ENCODE peak calls at places on chromosomes 3 and 15, in six cellular contexts. R, O, U, A, D and I are unnamed samples.
A peak's percentile ranks its signal among the peaks of the same experiment; 100 is the strongest.

GRCh38 chr15:90064931-90065681 is 37.2 kb downstream of the IDH2 start:
- DNase-seq in R (no peak), O (no peak), U (no peak), A (no peak), D (no peak), I (no peak)

GRCh38 chr15:31485431-31485830 is 158.8 kb downstream of the KLF13 start:
- DNase-seq in R (no peak), O (no peak), U (peak; percentile 18), A (no peak), D (no peak), I (no peak)

GRCh38 chr15:56052389-56053045 is 59.1 kb upstream of the NEDD4 start:
- DNase-seq in R (peak; percentile 53), O (peak; percentile 42), U (no peak), A (peak; percentile 67), D (peak; percentile 68), I (peak; percentile 48)

GRCh38 chr15:73686781-73687256 is 2.6 kb downstream of the CD276 start:
- DNase-seq in R (peak; percentile 95), O (peak; percentile 95), U (no peak), A (peak; percentile 49), D (peak; percentile 97), I (peak; percentile 73)

GRCh38 chr15:95760508-95760907 is 570.0 kb upstream of the NR2F2 start:
- DNase-seq in R (no peak), O (no peak), U (peak; percentile 69), A (peak; percentile 4), D (no peak), I (no peak)

GRCh38 chr3:170477395-170477794 is 58.7 kb downstream of the CLDN11 start:
- DNase-seq in R (peak; percentile 47), O (no peak), U (no peak), A (peak; percentile 39), D (peak; percentile 70), I (peak; percentile 40)

GRCh38 chr3:197820550-197821335 is 29.7 kb downstream of the LRCH3 start:
- DNase-seq in R (no peak), O (no peak), U (no peak), A (no peak), D (no peak), I (no peak)

GRCh38 chr3:186406669-186407635 is 44.9 kb upstream of the DGKG start:
- DNase-seq in R (no peak), O (no peak), U (no peak), A (no peak), D (no peak), I (no peak)

GRCh38 chr15:35674873-35675781 is 129.2 kb upstream of the DPH6 start:
- DNase-seq in R (peak; percentile 51), O (peak; percentile 39), U (no peak), A (no peak), D (peak; percentile 77), I (no peak)

GRCh38 chr3:59783468-59783988 is 733.7 kb upstream of the CFAP20DC start:
- DNase-seq in R (no peak), O (no peak), U (no peak), A (no peak), D (no peak), I (no peak)

GRCh38 chr15:65382146-65382491 is 4.3 kb upstream of the IGDCC3 start:
- DNase-seq in R (no peak), O (no peak), U (no peak), A (no peak), D (no peak), I (no peak)

GRCh38 chr3:191809326-191809949 is 348.5 kb downstream of the PYDC2 start:
- DNase-seq in R (no peak), O (no peak), U (no peak), A (no peak), D (no peak), I (no peak)

GRCh38 chr3:89164774-89165173 is 57.4 kb downstream of the EPHA3 start:
- DNase-seq in R (no peak), O (no peak), U (no peak), A (no peak), D (no peak), I (no peak)

GRCh38 chr3:5160926-5161858 is 26.3 kb upstream of the EDEM1 start:
- DNase-seq in R (peak; percentile 24), O (peak; percentile 22), U (no peak), A (peak; percentile 62), D (no peak), I (peak; percentile 56)

GRCh38 chr3:136883967-136884720 is 22.1 kb downstream of the NCK1 start:
- DNase-seq in R (no peak), O (no peak), U (no peak), A (no peak), D (no peak), I (no peak)

GRCh38 chr3:27141668-27142067 is 227.5 kb downstream of the NEK10 start:
- DNase-seq in R (no peak), O (no peak), U (no peak), A (peak; percentile 44), D (no peak), I (no peak)

GRCh38 chr3:124234852-124235252 is 242.9 kb upstream of the ROPN1 start:
- DNase-seq in R (no peak), O (no peak), U (no peak), A (no peak), D (no peak), I (no peak)

GRCh38 chr3:173993299-173993698 is 595.8 kb downstream of the NLGN1 start:
- DNase-seq in R (peak; percentile 78), O (peak; percentile 72), U (no peak), A (peak; percentile 45), D (peak; percentile 58), I (peak; percentile 11)

GRCh38 chr15:66097151-66098018 is 156.2 kb downstream of the MEGF11 start:
- DNase-seq in R (no peak), O (no peak), U (no peak), A (no peak), D (peak; percentile 0), I (no peak)

GRCh38 chr3:4741404-4742307 is 237.6 kb upstream of the BHLHE40 start:
- DNase-seq in R (peak; percentile 99), O (peak; percentile 100), U (no peak), A (peak; percentile 98), D (peak; percentile 99), I (peak; percentile 98)

GRCh38 chr3:117998071-117998470 is 1036.6 kb downstream of the IGSF11 start:
- DNase-seq in R (peak; percentile 53), O (peak; percentile 37), U (no peak), A (no peak), D (peak; percentile 74), I (peak; percentile 10)

GRCh38 chr15:94027571-94027970 is 203.8 kb upstream of the MCTP2 start:
- DNase-seq in R (peak; percentile 53), O (peak; percentile 33), U (no peak), A (no peak), D (no peak), I (no peak)

GRCh38 chr3:131840151-131840797 is 194.5 kb downstream of the CPNE4 start:
- DNase-seq in R (peak; percentile 3), O (peak; percentile 2), U (no peak), A (peak; percentile 53), D (no peak), I (peak; percentile 10)

GRCh38 chr3:143977326-143978262 is 6.0 kb downstream of the DIPK2A start:
- DNase-seq in R (no peak), O (no peak), U (no peak), A (peak; percentile 21), D (peak; percentile 41), I (peak; percentile 19)

GRCh38 chr3:143979813-143980212 is 8.2 kb downstream of the DIPK2A start:
- DNase-seq in R (peak; percentile 47), O (peak; percentile 37), U (no peak), A (no peak), D (peak; percentile 36), I (no peak)

GRCh38 chr3:143975549-143976152 is 4.0 kb downstream of the DIPK2A start:
- DNase-seq in R (peak; percentile 66), O (peak; percentile 52), U (no peak), A (peak; percentile 65), D (peak; percentile 81), I (peak; percentile 32)

GRCh38 chr3:143978263-143978631 is 6.6 kb downstream of the DIPK2A start:
- DNase-seq in R (no peak), O (no peak), U (no peak), A (no peak), D (no peak), I (no peak)

GRCh38 chr3:143979041-143979440 is 7.4 kb downstream of the DIPK2A start:
- DNase-seq in R (no peak), O (no peak), U (no peak), A (no peak), D (no peak), I (no peak)
- H4K20me1 ChIP-seq in R (no peaks in the 10 kb centered on the region), O (peaks cover 6% of the 10 kb centered on the region), U (no peaks in the 10 kb centered on the region), A (peaks cover 25% of the 10 kb centered on the region), D (no peaks in the 10 kb centered on the region), I (no peaks in the 10 kb centered on the region)

GRCh38 chr3:39180183-39180545 is 12.2 kb downstream of the XIRP1 start:
- DNase-seq in R (no peak), O (no peak), U (no peak), A (no peak), D (no peak), I (no peak)
- H3K9ac ChIP-seq in R (peak overlapping the region; percentile 36), O (peak overlapping the region; percentile 56), U (no peak overlapping the region), A (no peak overlapping the region), D (peak overlapping the region; percentile 58), I (peak overlapping the region; percentile 55)

DNA sequence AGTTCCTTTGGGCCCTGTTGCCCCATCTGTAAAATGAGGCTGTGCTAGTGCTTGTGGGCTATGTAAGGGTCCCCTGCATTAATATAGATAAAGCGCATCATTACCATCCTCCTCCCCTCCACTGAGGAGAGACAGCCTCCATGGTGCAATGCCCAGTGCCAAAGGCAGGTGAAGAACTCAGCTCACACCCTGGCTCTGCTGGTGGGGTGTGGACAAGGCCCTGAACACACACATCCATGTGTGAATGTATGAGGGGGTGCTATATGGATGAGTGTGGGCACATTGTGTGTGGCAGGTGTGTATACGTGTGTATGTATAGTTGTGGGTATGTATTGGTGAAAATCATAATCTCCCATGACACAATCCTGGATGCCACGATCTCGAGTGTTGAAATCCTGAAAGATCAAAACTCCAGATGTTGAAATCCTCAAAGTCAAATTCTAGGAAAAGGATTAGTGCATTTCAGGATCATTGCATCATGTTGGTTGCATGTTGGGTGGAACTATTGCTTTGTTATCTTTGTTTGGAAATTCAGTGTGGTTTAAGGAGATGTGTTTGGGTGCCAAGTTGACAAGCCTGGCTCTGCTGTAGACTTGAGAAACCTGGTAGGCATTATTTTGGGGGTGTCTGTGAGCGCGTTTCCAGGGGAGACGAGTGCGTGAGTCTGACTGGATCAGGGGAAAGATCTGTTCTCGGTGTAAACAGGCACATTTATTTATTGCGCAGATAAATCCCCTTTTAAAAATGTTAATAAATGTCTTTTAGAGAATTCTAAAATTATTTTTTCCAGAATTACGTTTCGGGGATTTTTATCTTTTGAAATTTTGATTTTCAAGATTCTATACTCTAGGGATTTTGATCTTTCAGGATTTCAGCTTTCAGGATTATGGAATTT is 42.0 kb upstream of the SEC61A1 start:
- DNase-seq in R (peak; percentile 12), O (peak; percentile 14), U (no peak), A (no peak), D (peak; percentile 50), I (peak; percentile 50)
- TF ChIP-seq CTCF in R (no peak), O (no peak), U (no peak), A (no peak), D (no peak), I (no peak)

GRCh38 chr3:42214064-42214463 is 51.9 kb downstream of the CCK start:
- DNase-seq in R (no peak), O (no peak), U (no peak), A (no peak), D (no peak), I (no peak)

GRCh38 chr3:42205800-42206514 is 60.0 kb downstream of the CCK start:
- DNase-seq in R (no peak), O (no peak), U (no peak), A (no peak), D (no peak), I (no peak)

GRCh38 chr3:42210731-42211130 is 55.3 kb downstream of the CCK start:
- DNase-seq in R (no peak), O (no peak), U (no peak), A (no peak), D (no peak), I (no peak)

GRCh38 chr3:42213417-42213816 is 52.6 kb downstream of the CCK start:
- DNase-seq in R (no peak), O (no peak), U (no peak), A (no peak), D (no peak), I (no peak)

GRCh38 chr3:42209917-42210316 is 56.1 kb downstream of the CCK start:
- DNase-seq in R (no peak), O (no peak), U (no peak), A (no peak), D (no peak), I (no peak)
- H4K20me1 ChIP-seq in R (no peaks in the 10 kb centered on the region), O (peaks cover 3% of the 10 kb centered on the region), U (no peaks in the 10 kb centered on the region), A (no peaks in the 10 kb centered on the region), D (no peaks in the 10 kb centered on the region), I (no peaks in the 10 kb centered on the region)